ENCODE peak calls at places on chromosome 20, in five cellular contexts. L is HCT116; S is esophagus squamous epithelium; F is CD8-positive, alpha-beta memory T cell; I is effector memory CD4-positive, alpha-beta T cell. Z is an unnamed sample. For H3K4me1 and H3K9me3, the result is how much of the 10 kb centered on the place peaks cover.

GRCh38 chr20:20410678-20411077 is 42.8 kb downstream of the INSM1 start:
- DNase-seq in L (no peak), S (no peak), F (no peak), I (no peak), Z (peak)

GRCh38 chr20:62942456-62942855 is 4.5 kb downstream of the GID8 start:
- DNase-seq in L (no peak), S (no peak), F (no peak), I (no peak), Z (no peak)

GRCh38 chr20:11826334-11826733 is 91.4 kb upstream of the BTBD3 start:
- DNase-seq in L (no peak), S (no peak), F (no peak), I (no peak), Z (no peak)

GRCh38 chr20:14566505-14566904 is 229.1 kb upstream of the FLRT3 start:
- DNase-seq in L (no peak), S (no peak), F (no peak), I (no peak), Z (no peak)

GRCh38 chr20:2984956-2985661 is 58.3 kb upstream of the GNRH2 start:
- DNase-seq in L (no peak), S (no peak), F (no peak), I (no peak), Z (no peak)

GRCh38 chr20:35664544-35665206 is at the start of the genes CPNE1 and RBM12:
- DNase-seq in L (peak), S (peak), F (peak), I (peak), Z (peak)

GRCh38 chr20:14861028-14861699 is 523.8 kb upstream of the FLRT3 start:
- DNase-seq in L (no peak), S (no peak), F (no peak), I (no peak), Z (no peak)

GRCh38 chr20:46523696-46524328 is 10.5 kb upstream of the ZNF334 start:
- DNase-seq in L (no peak), S (no peak), F (no peak), I (no peak), Z (no peak)

GRCh38 chr20:19757487-19757972 is 528 bp upstream of the RIN2 start:
- DNase-seq in L (no peak), S (no peak), F (no peak), I (no peak), Z (peak)

GRCh38 chr20:9409981-9410380 is 104.4 kb upstream of the LAMP5 start:
- DNase-seq in L (no peak), S (no peak), F (no peak), I (no peak), Z (no peak)

GRCh38 chr20:39112196-39112743 is 150.1 kb downstream of the DHX35 start:
- DNase-seq in L (peak), S (no peak), F (no peak), I (no peak), Z (peak)

GRCh38 chr20:62248890-62249560 is 10.7 kb downstream of the OSBPL2 start:
- DNase-seq in L (no peak), S (no peak), F (no peak), I (no peak), Z (no peak)

GRCh38 chr20:1618479-1618878 is 1.3 kb downstream of the SIRPB1 start:
- DNase-seq in L (no peak), S (no peak), F (no peak), I (no peak), Z (no peak)

GRCh38 chr20:38932457-38933120 is 6.4 kb downstream of the FAM83D start:
- DNase-seq in L (no peak), S (no peak), F (no peak), I (no peak), Z (no peak)

GRCh38 chr20:51500936-51501335 is 41.6 kb downstream of the NFATC2 start:
- DNase-seq in L (no peak), S (no peak), F (peak), I (peak), Z (no peak)

GRCh38 chr20:17875106-17875980 is 93.3 kb downstream of the SNX5 start:
- DNase-seq in L (no peak), S (no peak), F (no peak), I (no peak), Z (peak)

GRCh38 chr20:43586641-43587040 is 4.1 kb upstream of the IFT52 start:
- DNase-seq in L (no peak), S (no peak), F (no peak), I (no peak), Z (peak)

GRCh38 chr20:42475773-42476172 is 713.9 kb downstream of the PTPRT start:
- DNase-seq in L (no peak), S (no peak), F (no peak), I (no peak), Z (no peak)

GRCh38 chr20:31418307-31418706 is 12.3 kb upstream of the DEFB121 start:
- DNase-seq in L (no peak), S (no peak), F (no peak), I (no peak), Z (no peak)

GRCh38 chr20:7090001-7090400 is 322.5 kb downstream of the BMP2 start:
- DNase-seq in L (no peak), S (no peak), F (no peak), I (no peak), Z (no peak)

GRCh38 chr20:62955519-62956386 is 3.2 kb downstream of the SLC17A9 start:
- DNase-seq in L (no peak), S (no peak), F (no peak), I (no peak), Z (no peak)

GRCh38 chr20:50292324-50293243 is 102.0 kb downstream of the CEBPB start:
- DNase-seq in L (no peak), S (peak), F (no peak), I (no peak), Z (peak)
- H3K4me1 ChIP-seq in L (under half), S (under half), F (under half), I (under half), Z (under half)

DNA sequence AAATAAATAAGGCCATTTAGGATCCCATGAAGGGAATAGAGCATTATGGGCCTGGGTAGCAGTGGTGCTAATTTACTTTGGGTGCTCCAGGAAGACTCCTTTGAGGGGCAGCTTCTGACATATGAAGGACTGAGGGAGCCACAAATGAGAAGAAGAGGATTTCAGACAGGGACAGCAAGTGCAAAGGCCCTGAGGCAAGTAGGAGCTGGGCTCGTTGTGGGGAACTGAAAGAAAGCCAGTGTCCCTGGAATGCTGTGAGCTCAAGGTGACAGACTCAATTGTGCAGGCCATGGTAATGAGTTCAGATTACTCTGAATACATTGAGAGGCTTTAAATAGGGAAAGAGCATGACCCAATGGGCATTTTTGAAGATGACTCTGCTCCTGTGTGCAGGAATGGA is 307.6 kb downstream of the TSHZ2 start:
- DNase-seq in L (no peak), S (no peak), F (no peak), I (no peak), Z (no peak)
- H3K9me3 ChIP-seq in L (under half), S (under half), F (under half), I (under half), Z (under half)

GRCh38 chr20:4798010-4798409 is 76.3 kb downstream of the PRND start:
- DNase-seq in L (no peak), S (no peak), F (no peak), I (no peak), Z (no peak)

GRCh38 chr20:4793183-4793582 is 71.5 kb downstream of the PRND start:
- DNase-seq in L (no peak), S (no peak), F (no peak), I (no peak), Z (no peak)

GRCh38 chr20:4797275-4797674 is 75.6 kb downstream of the PRND start:
- DNase-seq in L (no peak), S (no peak), F (no peak), I (no peak), Z (no peak)

GRCh38 chr20:4795394-4795793 is 73.7 kb downstream of the PRND start:
- DNase-seq in L (peak), S (no peak), F (no peak), I (no peak), Z (no peak)

DNA sequence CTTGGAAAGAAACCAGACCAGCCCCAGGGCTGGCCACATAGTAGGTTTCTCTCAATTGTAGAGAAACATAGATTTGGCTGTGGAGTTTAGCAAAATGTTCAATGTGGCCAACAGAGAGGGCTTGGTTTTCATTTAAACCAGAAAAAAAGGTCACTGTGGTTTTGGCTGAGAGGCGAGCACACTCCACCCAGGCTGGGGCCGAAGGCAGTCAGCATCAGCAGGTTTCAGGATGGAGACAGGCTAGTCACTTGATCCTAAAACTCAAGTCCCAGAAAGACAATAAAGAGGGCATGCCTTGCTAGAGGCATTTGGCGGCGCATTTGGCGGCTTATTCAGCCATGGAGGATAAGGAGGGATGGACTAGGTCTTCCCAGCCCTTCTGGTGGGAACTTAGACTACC is 73.1 kb downstream of the PRND start:
- DNase-seq in L (no peak), S (no peak), F (no peak), I (no peak), Z (no peak)
- H3K4me1 ChIP-seq in L (under half), S (under half), F (under half), I (under half), Z (under half)

DNA sequence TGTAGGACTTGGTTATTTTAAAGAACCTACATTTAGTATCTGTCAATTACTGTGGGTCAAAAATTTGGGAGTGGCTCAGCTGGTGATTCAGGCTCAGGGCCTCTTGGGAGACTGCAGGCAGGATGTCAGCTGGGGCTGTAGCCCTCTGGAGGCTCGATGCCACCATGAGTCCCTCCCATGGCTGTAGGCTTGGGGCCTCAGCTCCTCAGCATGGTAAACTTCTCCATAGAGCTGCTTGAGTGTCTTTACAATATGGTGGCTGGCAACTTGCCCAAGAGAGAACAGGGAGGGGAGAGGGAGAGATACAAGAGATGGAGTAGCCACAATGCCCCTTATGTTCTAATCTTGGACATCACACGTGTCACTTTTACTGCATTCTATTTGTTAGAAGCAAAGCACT is 470.4 kb downstream of the CDH26 start:
- DNase-seq in L (no peak), S (no peak), F (no peak), I (no peak), Z (no peak)
- H3K9me3 ChIP-seq in L (under half), S (under half), F (under half), I (under half), Z (under half)

DNA sequence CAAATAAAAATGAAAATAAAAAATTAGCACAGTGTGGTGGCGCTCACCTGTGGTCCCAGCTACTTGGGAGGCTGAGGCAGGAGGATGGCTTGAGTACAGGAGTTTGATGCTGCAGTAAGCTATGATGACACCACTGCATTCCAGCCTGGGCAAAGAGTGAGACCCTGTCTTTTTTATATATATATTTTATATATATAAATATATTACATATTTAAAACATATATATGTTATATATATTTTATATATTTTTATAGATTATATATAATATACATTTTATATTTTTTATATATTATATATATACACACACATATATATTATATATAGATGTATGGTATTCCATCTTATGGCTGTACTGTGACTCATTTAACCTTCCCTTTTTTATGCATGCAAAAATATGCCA is 87.6 kb upstream of the PMEPA1 start:
- DNase-seq in L (no peak), S (no peak), F (no peak), I (no peak), Z (no peak)
- H3K4me1 ChIP-seq in L (under half), S (under half), F (under half), I (under half), Z (under half)

GRCh38 chr20:49288250-49288751 is 10.4 kb upstream of the ZNFX1 start:
- DNase-seq in L (no peak), S (no peak), F (no peak), I (no peak), Z (no peak)
- H3K9me3 ChIP-seq in L (under half), S (under half), F (under half), I (under half), Z (under half)

GRCh38 chr20:25223179-25223661 is 24.7 kb upstream of the PYGB start:
- DNase-seq in L (peak), S (no peak), F (no peak), I (no peak), Z (no peak)
- H3K4me1 ChIP-seq in L (under half), S (under half), F (under half), I (under half), Z (under half)

GRCh38 chr20:49284818-49285217 is 7.0 kb upstream of the ZNFX1 start:
- DNase-seq in L (no peak), S (no peak), F (no peak), I (no peak), Z (no peak)

GRCh38 chr20:49285813-49286494 is 8.1 kb upstream of the ZNFX1 start:
- DNase-seq in L (no peak), S (no peak), F (no peak), I (no peak), Z (no peak)

GRCh38 chr20:49285233-49285668 is 7.4 kb upstream of the ZNFX1 start:
- DNase-seq in L (no peak), S (no peak), F (no peak), I (no peak), Z (no peak)

GRCh38 chr20:49287555-49288249 is 9.8 kb upstream of the ZNFX1 start:
- DNase-seq in L (no peak), S (no peak), F (no peak), I (no peak), Z (no peak)

GRCh38 chr20:49286689-49287551 is 9.1 kb upstream of the ZNFX1 start:
- DNase-seq in L (no peak), S (no peak), F (no peak), I (no peak), Z (no peak)
- H3K9me3 ChIP-seq in L (under half), S (under half), F (half or more), I (under half), Z (under half)

DNA sequence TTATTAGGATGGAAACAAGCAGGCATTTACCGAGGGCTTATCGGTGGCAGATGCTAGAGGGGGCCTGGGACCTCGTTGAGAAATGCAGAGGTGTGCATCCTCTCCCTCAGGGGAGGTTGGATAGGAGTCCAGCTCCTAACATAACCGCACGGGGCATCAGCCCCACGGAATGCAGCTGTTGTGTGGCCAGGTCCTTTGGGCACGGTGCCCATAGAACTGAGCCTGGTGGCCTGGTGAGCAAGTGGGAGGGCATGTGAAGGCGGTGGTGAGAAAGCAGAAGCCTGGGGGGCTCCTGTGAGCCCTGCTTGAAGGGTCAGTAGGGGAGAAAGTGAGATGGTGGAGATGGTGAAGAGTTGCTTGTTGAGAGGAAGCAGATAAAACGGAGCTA is 143.7 kb downstream of the CDH26 start:
- DNase-seq in L (no peak), S (no peak), F (no peak), I (no peak), Z (no peak)
- H3K4me1 ChIP-seq in L (under half), S (under half), F (under half), I (under half), Z (under half)

GRCh38 chr20:63972312-63973159 is 2.8 kb upstream of the ZNF512B start:
- DNase-seq in L (no peak), S (no peak), F (no peak), I (no peak), Z (no peak)
- H3K9me3 ChIP-seq in L (under half), S (under half), F (under half), I (under half), Z (under half)